ENCODE peak calls at places on chromosomes 12 and 14, in four cellular contexts. D, O, H and Q are unnamed samples.

GRCh38 chr14:99073401-99073800 is 198.6 kb downstream of the BCL11B start:
- DNase-seq in H (no peak), D (no peak), O (no peak), Q (no peak)

GRCh38 chr14:64510825-64511679 is 6.5 kb downstream of the ZBTB1 start:
- DNase-seq in D (peak), O (peak), H (no peak), Q (peak)

GRCh38 chr12:132317233-132317938 is 12.0 kb downstream of the GALNT9 start:
- DNase-seq in D (no peak), H (no peak), O (no peak), Q (no peak)

GRCh38 chr14:25108959-25109358 is 59.0 kb upstream of the STXBP6 start:
- DNase-seq in H (no peak), O (no peak), D (no peak), Q (peak)

GRCh38 chr14:104393898-104394605 is 185.5 kb upstream of the C14orf180 start:
- DNase-seq in O (no peak), H (no peak), D (no peak), Q (no peak)

GRCh38 chr12:10453144-10453543 is at the start of gene KLRC1:
- DNase-seq in O (no peak), H (no peak), D (no peak), Q (no peak)

GRCh38 chr14:72801381-72801812 is 92.5 kb downstream of the DPF3 start:
- DNase-seq in D (no peak), H (no peak), O (peak), Q (no peak)

GRCh38 chr12:30730011-30730410 is 24.7 kb downstream of the CAPRIN2 start:
- DNase-seq in O (no peak), D (no peak), H (no peak), Q (no peak)

GRCh38 chr12:50082644-50083043 is 2.5 kb upstream of the SMARCD1 start:
- DNase-seq in H (no peak), O (peak), D (no peak), Q (peak)

GRCh38 chr14:69685716-69686115 is 74.3 kb downstream of the SUSD6 start:
- DNase-seq in D (no peak), O (no peak), H (no peak), Q (peak)

GRCh38 chr14:39576726-39577125 is 144.5 kb upstream of the FBXO33 start:
- DNase-seq in D (no peak), O (no peak), H (no peak), Q (no peak)

GRCh38 chr12:105322070-105322469 is 8.4 kb upstream of the C12orf75 start:
- DNase-seq in H (no peak), D (no peak), O (no peak), Q (no peak)

GRCh38 chr12:97556201-97556824 is 93.7 kb downstream of the RMST start:
- DNase-seq in H (no peak), D (no peak), O (no peak), Q (peak)

GRCh38 chr12:118439068-118439467 is 62.7 kb downstream of the SUDS3 start:
- DNase-seq in H (no peak), O (no peak), D (no peak), Q (no peak)

GRCh38 chr12:32885831-32886230 is 10.7 kb downstream of the PKP2 start:
- DNase-seq in O (no peak), H (no peak), D (no peak), Q (no peak)

GRCh38 chr12:89960607-89961394 is 252.2 kb upstream of the ATP2B1 start:
- DNase-seq in O (no peak), D (no peak), H (no peak), Q (no peak)

GRCh38 chr12:6341439-6342139 is at the start of gene TNFRSF1A:
- DNase-seq in O (peak), H (no peak), D (peak), Q (peak)

GRCh38 chr14:38964630-38965029 is 138.4 kb downstream of the SEC23A start:
- DNase-seq in H (no peak), O (peak), D (no peak), Q (peak)

GRCh38 chr14:22822619-22823551 is 6.8 kb upstream of the MRPL52 start:
- DNase-seq in H (no peak), D (peak), O (peak), Q (peak)

GRCh38 chr12:115297445-115297844 is 613.5 kb upstream of the TBX3 start:
- DNase-seq in D (no peak), O (no peak), H (no peak), Q (no peak)

GRCh38 chr12:116026768-116027550 is 250.5 kb downstream of the MED13L start:
- DNase-seq in D (no peak), H (no peak), O (no peak), Q (no peak)

GRCh38 chr14:74609721-74610120 is 2.3 kb downstream of the LTBP2 start:
- DNase-seq in O (peak), H (no peak), D (no peak), Q (no peak)

GRCh38 chr12:86249856-86250255 is 6.3 kb downstream of the MGAT4C start:
- DNase-seq in D (no peak), O (no peak), H (no peak), Q (no peak)

GRCh38 chr12:43294881-43295280 is 257.1 kb downstream of the ADAMTS20 start:
- DNase-seq in O (no peak), D (no peak), H (no peak), Q (no peak)

GRCh38 chr12:47316609-47317049 is 236.9 kb upstream of the AMIGO2 start:
- DNase-seq in O (peak), H (no peak), D (peak), Q (no peak)

GRCh38 chr12:47311011-47311410 is 231.3 kb upstream of the AMIGO2 start:
- DNase-seq in H (no peak), O (no peak), D (no peak), Q (no peak)

GRCh38 chr12:47312147-47312546 is 232.4 kb upstream of the AMIGO2 start:
- DNase-seq in O (no peak), D (no peak), H (no peak), Q (no peak)

GRCh38 chr12:47311514-47311913 is 231.8 kb upstream of the AMIGO2 start:
- DNase-seq in H (no peak), O (no peak), D (no peak), Q (no peak)

GRCh38 chr12:47312794-47313426 is 233.2 kb upstream of the AMIGO2 start:
- DNase-seq in O (peak), D (peak), H (no peak), Q (no peak)
- TF ChIP-seq MYC in O (no peak), D (no peak), H (no peak), Q (no peak)

DNA sequence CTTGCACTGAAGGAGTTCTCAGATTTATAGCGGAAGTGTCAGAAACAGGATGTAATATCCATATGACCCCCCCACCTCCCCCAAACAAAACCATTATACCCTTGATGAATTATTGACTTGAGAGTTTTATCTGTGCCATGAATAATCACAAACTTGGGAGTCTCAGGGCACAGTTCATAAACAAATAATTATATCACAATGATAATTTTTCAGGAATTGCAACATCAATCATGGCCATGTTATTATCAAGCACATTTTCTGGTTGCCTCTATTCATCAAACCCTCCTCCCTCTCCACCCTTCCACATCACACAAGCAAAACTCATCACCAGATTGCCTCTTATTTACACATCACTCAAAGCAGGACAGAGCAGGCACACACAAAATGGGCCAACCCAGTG is 141.4 kb downstream of the EGLN3 start:
- DNase-seq in H (no peak), O (no peak), D (no peak), Q (no peak)
- TF ChIP-seq JUNB in H (no peak), O (no peak), D (no peak), Q (no peak)

GRCh38 chr14:30340495-30340894 is 218.5 kb upstream of the G2E3 start:
- DNase-seq in D (no peak), H (no peak), O (no peak), Q (no peak)

GRCh38 chr14:30337456-30337855 is 221.5 kb upstream of the G2E3 start:
- DNase-seq in D (no peak), H (no peak), O (no peak), Q (no peak)

GRCh38 chr14:30333934-30334333 is 225.0 kb upstream of the G2E3 start:
- DNase-seq in D (no peak), O (no peak), H (no peak), Q (no peak)

GRCh38 chr14:30339311-30339901 is 219.6 kb upstream of the G2E3 start:
- DNase-seq in H (no peak), O (no peak), D (no peak), Q (no peak)
- TF ChIP-seq ESRRA in H (no peak), O (no peak), D (no peak), Q (no peak)

GRCh38 chr14:55430024-55430690 is 10.3 kb downstream of the TBPL2 start:
- DNase-seq in D (peak), H (no peak), O (peak), Q (peak)
- TF ChIP-seq MYC in D (no peak), H (no peak), O (no peak), Q (no peak)

GRCh38 chr14:83347874-83348273 is 1814.2 kb upstream of the SEL1L start:
- DNase-seq in D (no peak), O (no peak), H (no peak), Q (no peak)
- TF ChIP-seq JUNB in D (no peak), O (no peak), H (no peak), Q (no peak)

DNA sequence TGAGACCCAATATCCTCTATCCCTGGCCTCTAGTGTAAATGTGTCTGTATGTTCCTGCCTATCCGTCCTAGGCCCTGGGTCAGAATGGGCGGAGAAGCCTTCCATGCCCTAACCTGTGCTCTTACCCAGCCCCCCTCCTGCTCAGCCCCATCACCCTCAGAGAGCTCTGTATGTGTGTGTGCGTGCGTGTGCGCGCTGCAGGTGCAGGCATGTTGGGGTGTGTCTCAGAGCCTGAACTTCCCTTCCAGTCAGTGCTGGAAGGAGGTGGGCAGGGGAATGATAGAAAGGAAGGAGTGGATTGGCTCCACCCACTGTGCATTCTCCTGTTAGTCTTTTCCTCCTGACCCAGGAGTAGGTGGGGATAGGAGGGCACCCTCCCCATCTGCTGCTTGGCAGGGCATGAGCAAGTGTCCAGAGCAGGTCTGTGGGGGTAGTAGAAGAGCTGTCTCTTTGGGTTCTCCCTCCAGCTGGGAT is 7.2 kb downstream of the NAB2 start:
- DNase-seq in O (no peak), H (no peak), D (peak), Q (no peak)
- TF ChIP-seq ESRRA in O (no peak), H (no peak), D (no peak), Q (no peak)

GRCh38 chr12:121579190-121579791 is 1.5 kb downstream of the KDM2B start:
- DNase-seq in H (no peak), O (no peak), D (peak), Q (no peak)
- TF ChIP-seq MYC in H (no peak), O (no peak), D (no peak), Q (no peak)